ENCODE peak calls at places on chromosomes 11 and 22, in seven cellular contexts. O is HCT116, Z is H1, S is K562, K is GM12878, M is SK-N-SH, Q is HepG2. C is an unnamed sample.

GRCh38 chr22:20043057-20043996 is 22.4 kb downstream of the TANGO2 start:
- DNase-seq in O (no peak), Z (no peak), S (no peak), K (no peak), M (no peak), Q (no peak), C (no peak)

GRCh38 chr11:1553808-1554594 is 18.1 kb downstream of the DUSP8 start:
- DNase-seq in O (no peak), Z (peak; percentile 68), S (no peak), K (no peak), M (no peak), Q (no peak), C (peak; percentile 80)

GRCh38 chr22:45518580-45518991 is 15.9 kb downstream of the FBLN1 start:
- DNase-seq in O (no peak), Z (no peak), S (no peak), K (no peak), M (no peak), Q (peak; percentile 24), C (peak; percentile 22)

GRCh38 chr11:910044-910588 is 494 bp downstream of the CHID1 start:
- DNase-seq in O (no peak), Z (no peak), S (no peak), K (no peak), M (no peak), Q (no peak), C (no peak)

GRCh38 chr11:4044971-4045646 is 49.5 kb upstream of the RRM1 start:
- DNase-seq in O (no peak), Z (no peak), S (no peak), K (no peak), M (no peak), Q (peak; percentile 33), C (no peak)

GRCh38 chr11:84757711-84758110 is 869.4 kb downstream of the DLG2 start:
- DNase-seq in O (no peak), Z (no peak), S (no peak), K (no peak), M (no peak), Q (no peak), C (no peak)

GRCh38 chr22:39839917-39840510 is 53.5 kb downstream of the ENTHD1 start:
- DNase-seq in O (no peak), Z (no peak), S (peak; percentile 64), K (peak; percentile 40), M (no peak), Q (no peak), C (no peak)

GRCh38 chr22:23511627-23512347 is 68.3 kb downstream of the IGLL1 start:
- DNase-seq in O (no peak), Z (no peak), S (no peak), K (no peak), M (no peak), Q (no peak), C (no peak)

GRCh38 chr11:82864268-82864667 is 36.0 kb downstream of the PRCP start:
- DNase-seq in O (peak; percentile 32), Z (no peak), S (peak; percentile 43), K (no peak), M (peak; percentile 54), Q (peak; percentile 57), C (peak; percentile 55)

GRCh38 chr22:37742374-37743092 is 45.7 kb downstream of the TRIOBP start:
- DNase-seq in O (peak; percentile 96), Z (no peak), S (no peak), K (no peak), M (no peak), Q (no peak), C (no peak)

GRCh38 chr11:96696736-96697135 is 306.9 kb downstream of the JRKL start:
- DNase-seq in O (no peak), Z (no peak), S (no peak), K (no peak), M (no peak), Q (no peak), C (no peak)

GRCh38 chr11:125871391-125872137 is 15.9 kb upstream of the HYLS1 start:
- DNase-seq in O (peak; percentile 29), Z (peak; percentile 87), S (peak; percentile 54), K (no peak), M (peak; percentile 65), Q (peak; percentile 57), C (peak; percentile 77)

GRCh38 chr11:130489027-130489584 is 40.7 kb downstream of the ADAMTS15 start:
- DNase-seq in O (no peak), Z (no peak), S (no peak), K (no peak), M (no peak), Q (no peak), C (peak; percentile 46)

GRCh38 chr11:2205214-2205770 is 33.7 kb upstream of the TH start:
- DNase-seq in O (no peak), Z (peak; percentile 20), S (no peak), K (no peak), M (no peak), Q (no peak), C (no peak)

DNA sequence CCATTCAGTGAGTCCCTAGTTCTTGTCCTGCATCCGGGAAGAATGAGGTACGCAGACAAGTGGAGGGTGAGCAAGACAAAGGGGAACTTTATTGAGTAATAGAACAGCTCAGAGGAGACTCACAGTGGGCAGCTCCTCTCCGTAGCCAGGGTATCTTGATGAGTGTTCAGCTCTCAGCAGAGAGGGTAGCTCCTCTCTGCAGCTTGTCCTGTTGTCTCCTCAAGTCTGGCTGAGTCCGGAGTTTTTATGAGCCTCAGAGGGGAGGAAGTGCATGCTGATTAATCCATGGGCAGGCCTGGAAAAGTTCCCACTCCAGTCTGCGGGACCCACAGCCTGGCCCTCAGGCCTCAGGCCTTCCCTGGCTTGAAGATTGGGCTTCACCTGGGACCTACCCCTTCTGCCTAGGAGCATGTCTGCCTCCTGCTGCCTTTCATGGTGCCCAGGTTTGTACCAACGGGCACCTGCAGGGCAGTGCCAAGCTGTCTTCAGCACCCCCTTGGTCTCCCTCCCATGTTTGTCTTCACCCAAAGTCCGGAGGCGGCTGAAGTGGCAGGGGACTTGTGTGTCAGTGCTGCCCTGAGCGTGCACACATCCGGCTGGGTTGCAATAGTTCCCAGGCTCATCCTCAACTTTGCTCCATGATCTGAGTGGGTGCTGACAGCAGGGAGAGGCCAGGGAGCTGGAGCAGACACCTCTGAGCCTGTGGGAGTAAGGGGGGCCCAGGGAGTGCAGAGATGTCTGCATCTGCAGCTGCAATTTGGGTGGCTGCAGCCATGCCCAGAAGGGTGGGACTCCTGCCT is 134.2 kb downstream of the LDLRAD3 start:
- DNase-seq in O (no peak), Z (no peak), S (no peak), K (no peak), M (no peak), Q (no peak), C (no peak)
- TF ChIP-seq JUND in O (no peak), Z (no peak), S (no peak), K (no peak), M (no peak), Q (no peak), C (no peak)

DNA sequence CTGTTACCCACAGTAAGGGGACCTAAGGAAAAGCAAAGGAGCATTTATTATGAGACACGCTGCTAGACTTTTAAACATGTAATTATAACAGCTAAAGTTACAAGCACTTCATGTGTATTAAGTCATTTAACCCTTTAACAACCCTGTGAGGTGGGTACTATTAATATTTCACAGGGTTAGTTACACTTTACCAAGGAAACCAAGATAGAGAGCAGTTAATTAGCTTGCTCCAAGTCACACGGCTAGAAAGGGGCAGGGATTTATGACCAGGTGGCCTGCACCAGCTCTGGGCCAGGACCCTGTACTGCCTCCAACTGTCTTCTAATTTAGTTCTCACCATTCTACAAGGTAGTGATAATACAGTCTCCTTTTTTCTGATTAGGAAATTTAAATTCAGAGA is 74.9 kb downstream of the RPL27A start:
- DNase-seq in O (no peak), Z (no peak), S (no peak), K (no peak), M (no peak), Q (no peak), C (no peak)
- TF ChIP-seq JUND in O (no peak), Z (no peak), S (no peak), K (no peak), M (no peak), Q (no peak), C (no peak)

GRCh38 chr11:64934765-64935633 is 694 bp downstream of the GPHA2 start:
- DNase-seq in O (no peak), Z (no peak), S (no peak), K (no peak), M (no peak), Q (peak; percentile 67), C (no peak)

GRCh38 chr11:64933213-64933934 is 2.3 kb downstream of the GPHA2 start:
- DNase-seq in O (no peak), Z (no peak), S (no peak), K (no peak), M (no peak), Q (no peak), C (no peak)

GRCh38 chr11:64933935-64934693 is 1.6 kb downstream of the GPHA2 start:
- DNase-seq in O (no peak), Z (no peak), S (no peak), K (no peak), M (no peak), Q (no peak), C (no peak)

GRCh38 chr11:64936539-64936938 is 846 bp upstream of the GPHA2 start:
- DNase-seq in O (no peak), Z (no peak), S (no peak), K (no peak), M (no peak), Q (no peak), C (no peak)

DNA sequence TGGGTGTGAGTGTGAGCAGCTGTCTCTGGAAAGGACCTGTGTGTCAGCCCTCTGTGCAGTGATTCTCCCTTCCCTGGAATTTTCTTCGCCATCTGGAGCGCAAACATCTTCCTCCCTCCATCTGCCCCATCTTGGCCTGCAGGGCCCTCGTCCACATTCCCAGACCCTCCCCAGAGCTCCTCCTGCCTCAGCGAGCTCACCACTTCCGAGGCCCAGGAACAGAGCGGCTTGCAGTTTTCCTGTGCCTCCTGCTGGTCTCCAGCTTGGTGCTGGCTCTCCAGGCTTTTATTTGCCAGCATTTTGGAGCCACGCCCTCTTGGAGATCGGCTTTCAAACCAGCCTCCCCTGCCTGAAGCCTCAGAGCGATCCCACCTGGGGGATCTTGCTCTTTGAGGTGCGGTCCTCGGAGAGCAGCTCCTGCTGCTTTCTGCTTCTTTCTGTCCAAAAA is at the start of gene GPHA2:
- DNase-seq in O (no peak), Z (peak; percentile 61), S (no peak), K (no peak), M (no peak), Q (peak; percentile 68), C (peak; percentile 63)
- TF ChIP-seq JUND in O (no peak), Z (no peak), S (no peak), K (no peak), M (no peak), Q (no peak), C (no peak)

DNA sequence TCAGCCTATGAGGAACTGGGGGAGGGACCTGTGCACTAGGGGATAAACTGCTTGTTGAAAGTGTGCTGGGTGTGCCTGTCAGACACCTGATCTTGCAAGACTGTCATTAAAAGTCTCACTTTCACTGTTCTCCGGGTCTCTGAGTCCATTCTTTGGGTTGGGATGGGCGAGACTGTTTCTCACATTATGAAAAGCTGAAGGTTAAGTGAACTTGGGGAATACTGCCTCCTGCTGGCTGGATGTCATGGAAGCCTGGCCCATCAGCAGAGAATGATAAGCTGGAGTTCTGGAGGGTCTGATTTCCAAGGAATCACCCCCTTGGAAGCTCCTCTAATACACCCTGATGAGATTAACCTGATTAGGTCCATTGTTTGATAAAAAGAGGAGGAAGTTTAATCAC is 9.0 kb upstream of the VPREB1 start:
- DNase-seq in O (no peak), Z (peak; percentile 68), S (peak; percentile 78), K (peak; percentile 17), M (peak; percentile 30), Q (no peak), C (no peak)
- TF ChIP-seq JUND in O (no peak), Z (no peak), S (no peak), K (no peak), M (no peak), Q (no peak), C (no peak)

GRCh38 chr11:15976433-15977045 is 379.8 kb downstream of the SOX6 start:
- DNase-seq in O (no peak), Z (no peak), S (no peak), K (no peak), M (no peak), Q (no peak), C (no peak)
- TF ChIP-seq JUND in O (no peak), Z (no peak), S (no peak), K (no peak), M (no peak), Q (no peak), C (no peak)

C was measured in T47D.